ENCODE peak calls at places on chromosome 15, in eight cellular contexts. One of them, this sample, is unnamed.
A peak's percentile ranks its signal among the peaks of the same experiment; 100 is the strongest.

GRCh38 chr15:40330368-40330836 is 6.9 kb downstream of the INAFM2 start:
- DNase-seq in Panc1: no peak
- DNase-seq in cardiac fibroblast: peak; percentile 49
- DNase-seq in fibroblast of lung: peak; percentile 63
- DNase-seq in endothelial cell: no peak
- DNase-seq in OCI-LY7: no peak
- DNase-seq in nephron progenitor cell: no peak
- DNase-seq in astrocyte of the spinal cord: no peak
- DNase-seq in this sample: peak; percentile 76

GRCh38 chr15:71508081-71508682 is 302.2 kb upstream of the NR2E3 start:
- DNase-seq in nephron progenitor cell: no peak
- DNase-seq in fibroblast of lung: no peak
- DNase-seq in astrocyte of the spinal cord: no peak
- DNase-seq in Panc1: no peak
- DNase-seq in cardiac fibroblast: peak; percentile 10
- DNase-seq in endothelial cell: no peak
- DNase-seq in OCI-LY7: no peak
- DNase-seq in this sample: no peak

GRCh38 chr15:25960273-25960672 is 97.1 kb upstream of the ATP10A start:
- DNase-seq in cardiac fibroblast: no peak
- DNase-seq in nephron progenitor cell: no peak
- DNase-seq in endothelial cell: no peak
- DNase-seq in Panc1: no peak
- DNase-seq in OCI-LY7: no peak
- DNase-seq in fibroblast of lung: no peak
- DNase-seq in astrocyte of the spinal cord: no peak
- DNase-seq in this sample: no peak

GRCh38 chr15:70569139-70569717 is 194.1 kb downstream of the UACA start:
- DNase-seq in cardiac fibroblast: peak; percentile 70
- DNase-seq in fibroblast of lung: peak; percentile 66
- DNase-seq in Panc1: peak; percentile 17
- DNase-seq in nephron progenitor cell: no peak
- DNase-seq in astrocyte of the spinal cord: peak; percentile 58
- DNase-seq in endothelial cell: no peak
- DNase-seq in OCI-LY7: no peak
- DNase-seq in this sample: no peak

GRCh38 chr15:34691024-34691423 is 63.8 kb downstream of the GJD2 start:
- DNase-seq in nephron progenitor cell: no peak
- DNase-seq in cardiac fibroblast: peak; percentile 90
- DNase-seq in OCI-LY7: no peak
- DNase-seq in endothelial cell: no peak
- DNase-seq in fibroblast of lung: peak; percentile 19
- DNase-seq in astrocyte of the spinal cord: no peak
- DNase-seq in Panc1: no peak
- DNase-seq in this sample: no peak

GRCh38 chr15:72112111-72112510 is 5.8 kb downstream of the MYO9A start:
- DNase-seq in endothelial cell: no peak
- DNase-seq in cardiac fibroblast: peak; percentile 16
- DNase-seq in nephron progenitor cell: no peak
- DNase-seq in OCI-LY7: no peak
- DNase-seq in fibroblast of lung: no peak
- DNase-seq in Panc1: no peak
- DNase-seq in astrocyte of the spinal cord: no peak
- DNase-seq in this sample: no peak

GRCh38 chr15:59866642-59867041 is 137.5 kb upstream of the FOXB1 start:
- DNase-seq in OCI-LY7: no peak
- DNase-seq in Panc1: no peak
- DNase-seq in nephron progenitor cell: no peak
- DNase-seq in cardiac fibroblast: no peak
- DNase-seq in astrocyte of the spinal cord: no peak
- DNase-seq in endothelial cell: no peak
- DNase-seq in fibroblast of lung: no peak
- DNase-seq in this sample: no peak

GRCh38 chr15:88834211-88834812 is 31.1 kb downstream of the ACAN start:
- DNase-seq in cardiac fibroblast: peak; percentile 45
- DNase-seq in Panc1: no peak
- DNase-seq in OCI-LY7: peak; percentile 16
- DNase-seq in astrocyte of the spinal cord: peak; percentile 16
- DNase-seq in fibroblast of lung: peak; percentile 13
- DNase-seq in endothelial cell: peak; percentile 60
- DNase-seq in nephron progenitor cell: peak; percentile 62
- DNase-seq in this sample: no peak

GRCh38 chr15:83305696-83306291 is 21.3 kb upstream of the BNC1 start:
- DNase-seq in Panc1: no peak
- DNase-seq in nephron progenitor cell: peak; percentile 59
- DNase-seq in endothelial cell: no peak
- DNase-seq in cardiac fibroblast: no peak
- DNase-seq in OCI-LY7: no peak
- DNase-seq in astrocyte of the spinal cord: no peak
- DNase-seq in fibroblast of lung: peak; percentile 76
- DNase-seq in this sample: no peak

DNA sequence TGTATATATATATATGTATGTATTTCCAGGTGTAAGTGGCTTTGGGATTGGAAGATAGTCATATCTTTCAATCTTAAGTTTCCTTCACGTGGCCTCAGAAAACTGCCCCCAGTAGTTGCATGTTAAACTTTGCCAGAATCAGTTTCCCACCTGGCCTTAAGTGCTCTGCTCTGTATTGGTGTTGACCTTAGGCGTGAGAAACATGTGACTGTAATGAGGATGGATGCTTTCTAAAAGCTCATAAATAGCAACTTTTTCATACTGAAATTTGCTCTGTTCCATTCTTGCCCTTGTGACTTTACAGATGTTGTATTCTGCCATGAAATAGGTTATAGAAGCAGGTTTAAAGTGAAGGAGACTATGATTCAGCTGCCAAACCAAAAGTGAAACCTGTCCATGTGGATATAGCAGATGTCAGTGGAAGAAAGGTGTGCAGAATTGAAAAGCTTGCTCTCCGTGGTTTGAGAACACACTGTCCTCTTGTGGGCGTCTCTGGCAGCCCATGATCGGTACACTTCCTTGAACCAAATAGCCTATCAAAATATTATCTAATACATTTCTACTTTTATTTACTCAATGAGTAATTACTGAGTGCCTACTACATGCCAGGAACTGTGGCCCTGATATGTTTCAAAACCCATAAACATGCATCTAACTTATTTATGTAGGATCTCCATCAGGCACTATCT is 15.8 kb downstream of the SCG5 start:
- DNase-seq in astrocyte of the spinal cord: peak; percentile 19
- DNase-seq in cardiac fibroblast: peak; percentile 46
- DNase-seq in nephron progenitor cell: no peak
- DNase-seq in endothelial cell: no peak
- DNase-seq in Panc1: no peak
- DNase-seq in fibroblast of lung: no peak
- DNase-seq in OCI-LY7: no peak
- DNase-seq in this sample: no peak
- TF ChIP-seq CTCF in astrocyte of the spinal cord: peak; percentile 43
- TF ChIP-seq CTCF in cardiac fibroblast: peak; percentile 41
- TF ChIP-seq CTCF in nephron progenitor cell: no peak
- TF ChIP-seq CTCF in endothelial cell: no peak
- TF ChIP-seq CTCF in Panc1: peak; percentile 31
- TF ChIP-seq CTCF in fibroblast of lung: no peak
- TF ChIP-seq CTCF in OCI-LY7: peak; percentile 25
- TF ChIP-seq CTCF in this sample: no peak

GRCh38 chr15:68631621-68632051 is 52.8 kb downstream of the CORO2B start:
- DNase-seq in astrocyte of the spinal cord: no peak
- DNase-seq in nephron progenitor cell: no peak
- DNase-seq in fibroblast of lung: no peak
- DNase-seq in cardiac fibroblast: no peak
- DNase-seq in endothelial cell: no peak
- DNase-seq in Panc1: no peak
- DNase-seq in OCI-LY7: peak; percentile 100
- DNase-seq in this sample: no peak

GRCh38 chr15:68630205-68630555 is 51.4 kb downstream of the CORO2B start:
- DNase-seq in astrocyte of the spinal cord: no peak
- DNase-seq in Panc1: no peak
- DNase-seq in endothelial cell: no peak
- DNase-seq in fibroblast of lung: no peak
- DNase-seq in nephron progenitor cell: no peak
- DNase-seq in cardiac fibroblast: no peak
- DNase-seq in OCI-LY7: peak; percentile 48
- DNase-seq in this sample: no peak

GRCh38 chr15:68629519-68630204 is 50.9 kb downstream of the CORO2B start:
- DNase-seq in cardiac fibroblast: no peak
- DNase-seq in fibroblast of lung: no peak
- DNase-seq in OCI-LY7: no peak
- DNase-seq in nephron progenitor cell: no peak
- DNase-seq in endothelial cell: no peak
- DNase-seq in astrocyte of the spinal cord: no peak
- DNase-seq in Panc1: no peak
- DNase-seq in this sample: no peak

GRCh38 chr15:68632101-68632500 is 53.3 kb downstream of the CORO2B start:
- DNase-seq in Panc1: no peak
- DNase-seq in fibroblast of lung: no peak
- DNase-seq in endothelial cell: no peak
- DNase-seq in astrocyte of the spinal cord: no peak
- DNase-seq in nephron progenitor cell: no peak
- DNase-seq in cardiac fibroblast: no peak
- DNase-seq in OCI-LY7: peak; percentile 65
- DNase-seq in this sample: no peak

DNA sequence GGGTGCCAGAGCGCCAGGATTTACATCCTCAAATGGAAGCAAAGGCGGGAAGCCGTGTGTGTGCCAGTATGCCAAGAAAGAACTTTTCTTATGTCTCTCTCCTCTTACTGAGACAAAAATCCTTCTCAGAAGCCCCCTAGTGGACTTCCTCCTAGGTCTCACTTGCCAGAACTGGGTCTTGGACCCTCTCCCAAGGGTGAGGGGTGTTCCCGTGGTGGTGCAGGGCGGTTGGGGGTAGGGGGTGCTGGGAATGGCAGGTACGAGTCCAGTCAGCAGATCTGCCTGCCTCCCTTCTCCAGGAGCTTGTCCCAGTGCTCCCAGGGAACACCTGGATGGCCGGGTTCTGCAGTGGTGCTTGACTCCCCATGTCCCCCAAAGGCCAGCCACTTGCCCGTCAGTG is 52.0 kb downstream of the CORO2B start:
- DNase-seq in endothelial cell: no peak
- DNase-seq in Panc1: no peak
- DNase-seq in fibroblast of lung: no peak
- DNase-seq in astrocyte of the spinal cord: no peak
- DNase-seq in cardiac fibroblast: no peak
- DNase-seq in OCI-LY7: peak; percentile 73
- DNase-seq in nephron progenitor cell: no peak
- DNase-seq in this sample: no peak
- TF ChIP-seq CTCF in endothelial cell: peak; percentile 22
- TF ChIP-seq CTCF in Panc1: no peak
- TF ChIP-seq CTCF in fibroblast of lung: no peak
- TF ChIP-seq CTCF in astrocyte of the spinal cord: peak; percentile 29
- TF ChIP-seq CTCF in cardiac fibroblast: peak; percentile 3
- TF ChIP-seq CTCF in OCI-LY7: peak; percentile 78
- TF ChIP-seq CTCF in nephron progenitor cell: no peak
- TF ChIP-seq CTCF in this sample: no peak

GRCh38 chr15:62616746-62617145 is 425.8 kb upstream of the TPM1 start:
- DNase-seq in nephron progenitor cell: no peak
- DNase-seq in astrocyte of the spinal cord: no peak
- DNase-seq in fibroblast of lung: no peak
- DNase-seq in endothelial cell: no peak
- DNase-seq in cardiac fibroblast: no peak
- DNase-seq in Panc1: no peak
- DNase-seq in OCI-LY7: no peak
- DNase-seq in this sample: no peak
- TF ChIP-seq CTCF in nephron progenitor cell: no peak
- TF ChIP-seq CTCF in astrocyte of the spinal cord: no peak
- TF ChIP-seq CTCF in fibroblast of lung: no peak
- TF ChIP-seq CTCF in endothelial cell: no peak
- TF ChIP-seq CTCF in cardiac fibroblast: no peak
- TF ChIP-seq CTCF in Panc1: no peak
- TF ChIP-seq CTCF in OCI-LY7: no peak
- TF ChIP-seq CTCF in this sample: no peak

GRCh38 chr15:50148362-50148963 is 29.4 kb upstream of the ATP8B4 start:
- DNase-seq in cardiac fibroblast: peak; percentile 74
- DNase-seq in OCI-LY7: peak; percentile 17
- DNase-seq in astrocyte of the spinal cord: peak; percentile 69
- DNase-seq in endothelial cell: peak; percentile 54
- DNase-seq in nephron progenitor cell: peak; percentile 31
- DNase-seq in fibroblast of lung: peak; percentile 71
- DNase-seq in Panc1: peak; percentile 43
- DNase-seq in this sample: no peak
- TF ChIP-seq CTCF in cardiac fibroblast: peak; percentile 63
- TF ChIP-seq CTCF in OCI-LY7: peak; percentile 46
- TF ChIP-seq CTCF in astrocyte of the spinal cord: peak; percentile 81
- TF ChIP-seq CTCF in endothelial cell: peak; percentile 40
- TF ChIP-seq CTCF in nephron progenitor cell: peak; percentile 49
- TF ChIP-seq CTCF in fibroblast of lung: peak; percentile 50
- TF ChIP-seq CTCF in Panc1: peak; percentile 85
- TF ChIP-seq CTCF in this sample: no peak

GRCh38 chr15:77821188-77821958 is 188.7 kb upstream of the LINGO1 start:
- DNase-seq in Panc1: peak; percentile 43
- DNase-seq in endothelial cell: peak; percentile 84
- DNase-seq in OCI-LY7: peak; percentile 64
- DNase-seq in fibroblast of lung: peak; percentile 49
- DNase-seq in astrocyte of the spinal cord: peak; percentile 50
- DNase-seq in nephron progenitor cell: peak; percentile 80
- DNase-seq in cardiac fibroblast: peak; percentile 66
- DNase-seq in this sample: no peak
- TF ChIP-seq CTCF in Panc1: peak; percentile 96
- TF ChIP-seq CTCF in endothelial cell: peak; percentile 50
- TF ChIP-seq CTCF in OCI-LY7: peak; percentile 83
- TF ChIP-seq CTCF in fibroblast of lung: peak; percentile 80
- TF ChIP-seq CTCF in astrocyte of the spinal cord: peak; percentile 94
- TF ChIP-seq CTCF in nephron progenitor cell: peak; percentile 74
- TF ChIP-seq CTCF in cardiac fibroblast: peak; percentile 87
- TF ChIP-seq CTCF in this sample: no peak

GRCh38 chr15:61426466-61426865 is 197.4 kb upstream of the RORA start:
- DNase-seq in fibroblast of lung: no peak
- DNase-seq in Panc1: no peak
- DNase-seq in OCI-LY7: no peak
- DNase-seq in nephron progenitor cell: no peak
- DNase-seq in cardiac fibroblast: no peak
- DNase-seq in endothelial cell: no peak
- DNase-seq in astrocyte of the spinal cord: no peak
- DNase-seq in this sample: no peak
- TF ChIP-seq CTCF in fibroblast of lung: no peak
- TF ChIP-seq CTCF in Panc1: no peak
- TF ChIP-seq CTCF in OCI-LY7: no peak
- TF ChIP-seq CTCF in nephron progenitor cell: no peak
- TF ChIP-seq CTCF in cardiac fibroblast: no peak
- TF ChIP-seq CTCF in endothelial cell: no peak
- TF ChIP-seq CTCF in astrocyte of the spinal cord: no peak
- TF ChIP-seq CTCF in this sample: no peak